ENCODE peak calls at places on chromosomes 11 and 22, in four cellular contexts. K, D, B and E are unnamed samples.

GRCh38 chr11:2700415-2701211 is 819 bp upstream of the KCNQ1OT1 start:
- DNase-seq in K (no peak), D (peak), B (peak), E (no peak)

GRCh38 chr11:120078397-120078796 is 59.5 kb downstream of the TRIM29 start:
- DNase-seq in K (no peak), D (no peak), B (no peak), E (no peak)

GRCh38 chr22:36056980-36057379 is 28.4 kb upstream of the RBFOX2 start:
- DNase-seq in K (no peak), D (no peak), B (no peak), E (no peak)

GRCh38 chr11:113184498-113184897 is 129.9 kb upstream of the TTC12 start:
- DNase-seq in K (peak), D (no peak), B (no peak), E (no peak)

GRCh38 chr11:37946155-37946766 is 1348.2 kb upstream of the RAG2 start:
- DNase-seq in K (no peak), D (no peak), B (no peak), E (peak)

GRCh38 chr11:2991477-2992233 is 474 bp downstream of the NAP1L4 start:
- DNase-seq in K (peak), D (no peak), B (peak), E (no peak)

GRCh38 chr22:40204331-40205116 is 26.8 kb downstream of the TNRC6B start:
- DNase-seq in K (peak), D (no peak), B (no peak), E (no peak)

GRCh38 chr11:32374261-32374711 is 61.1 kb downstream of the WT1 start:
- DNase-seq in K (no peak), D (no peak), B (no peak), E (no peak)

GRCh38 chr11:67389477-67389876 is 2.3 kb upstream of the RAD9A start:
- DNase-seq in K (no peak), D (peak), B (no peak), E (no peak)